ENCODE peak calls at places on chromosome 16, in four cellular contexts. A, N, D and F are unnamed samples.

GRCh38 chr16:71230122-71230845 is at the start of gene HYDIN:
- DNase-seq in A (peak; percentile 38), N (peak; percentile 79), D (peak; percentile 17), F (no peak)

GRCh38 chr16:24206926-24207325 is 49.2 kb upstream of the CACNG3 start:
- DNase-seq in A (no peak), N (no peak), D (no peak), F (no peak)

GRCh38 chr16:12043953-12044352 is 67.4 kb downstream of the SNX29 start:
- DNase-seq in A (no peak), N (no peak), D (no peak), F (no peak)

GRCh38 chr16:74100405-74101316 is 196.0 kb upstream of the PSMD7 start:
- DNase-seq in A (no peak), N (no peak), D (no peak), F (no peak)

GRCh38 chr16:81823111-81823510 is 44.0 kb downstream of the PLCG2 start:
- DNase-seq in A (no peak), N (no peak), D (no peak), F (no peak)

GRCh38 chr16:70805787-70806186 is 4.8 kb upstream of the VAC14 start:
- DNase-seq in A (peak; percentile 40), N (no peak), D (peak; percentile 59), F (no peak)

GRCh38 chr16:80841231-80841630 is 36.8 kb upstream of the CDYL2 start:
- DNase-seq in A (no peak), N (no peak), D (no peak), F (no peak)

GRCh38 chr16:7397901-7398300 is 65.3 kb downstream of the RBFOX1 start:
- DNase-seq in A (no peak), N (no peak), D (peak; percentile 10), F (no peak)

GRCh38 chr16:89040861-89041570 is 52.6 kb upstream of the ACSF3 start:
- DNase-seq in A (no peak), N (no peak), D (no peak), F (no peak)

GRCh38 chr16:15557258-15557657 is 85.7 kb downstream of the MARF1 start:
- DNase-seq in A (no peak), N (no peak), D (no peak), F (no peak)

GRCh38 chr16:10744370-10745030 is 858 bp downstream of the NUBP1 start:
- DNase-seq in A (no peak), N (no peak), D (peak; percentile 47), F (no peak)

GRCh38 chr16:8887438-8887765 is 5.3 kb downstream of the LITAFD start:
- DNase-seq in A (no peak), N (no peak), D (no peak), F (no peak)

GRCh38 chr16:7321661-7322060 is 11.0 kb upstream of the RBFOX1 start:
- DNase-seq in A (no peak), N (no peak), D (no peak), F (no peak)

GRCh38 chr16:1823821-1824220 is 2.8 kb downstream of the HAGH start:
- DNase-seq in A (peak; percentile 73), N (no peak), D (peak; percentile 42), F (no peak)

GRCh38 chr16:85422374-85423185 is 190.5 kb upstream of the GSE1 start:
- DNase-seq in A (peak; percentile 11), N (peak; percentile 71), D (no peak), F (no peak)

GRCh38 chr16:16015849-16016248 is 66.4 kb downstream of the ABCC1 start:
- DNase-seq in A (no peak), N (no peak), D (no peak), F (no peak)

GRCh38 chr16:77531741-77532140 is 96.9 kb upstream of the ADAMTS18 start:
- DNase-seq in A (no peak), N (no peak), D (peak; percentile 25), F (no peak)

GRCh38 chr16:85595299-85595661 is 17.8 kb upstream of the GSE1 start:
- DNase-seq in A (no peak), N (no peak), D (no peak), F (no peak)